ENCODE peak calls at places on chromosomes 13 and 19, in ten cellular contexts. M is stimulated activated CD4-positive, alpha-beta T cell treated with anti-CD3 and anti-CD28 coated beads, Interleukin-2, amount 100 ng/mL, for 24 hours; K is NCI-H1092; F is midbrain; B is Karpas-422; T is K562; N is HTR-8/SVneo; X is amygdala; C is stimulated activated CD8-positive, alpha-beta memory T cell treated with anti-CD3 and anti-CD28 coated beads, Interleukin-12 subunit alpha, Interleukin-12 subunit beta, amount 100 ng/mL, for 4 hours; Z is CD8-positive, alpha-beta memory T cell. D is an unnamed sample.

GRCh38 chr13:110274687-110275086 is 32.3 kb downstream of the COL4A1 start:
- DNase-seq in M (no peak), K (no peak), F (no peak), B (no peak), T (no peak), N (no peak), X (no peak), C (no peak), Z (no peak), D (no peak)

GRCh38 chr13:33524086-33524485 is 238.5 kb upstream of the STARD13 start:
- DNase-seq in M (no peak), K (no peak), F (no peak), B (no peak), T (no peak), N (no peak), X (no peak), C (no peak), Z (no peak), D (no peak)

GRCh38 chr13:28489536-28489935 is 5.4 kb downstream of the FLT1 start:
- DNase-seq in M (no peak), K (no peak), F (no peak), B (no peak), T (no peak), N (no peak), X (no peak), C (no peak), Z (no peak), D (no peak)

GRCh38 chr19:51448011-51448744 is 10.1 kb downstream of the SIGLEC8 start:
- DNase-seq in M (peak), K (no peak), F (no peak), B (no peak), T (no peak), N (no peak), X (no peak), C (no peak), Z (no peak), D (no peak)

GRCh38 chr13:110118106-110118505 is 188.9 kb downstream of the COL4A1 start:
- DNase-seq in M (no peak), K (no peak), F (no peak), B (no peak), T (no peak), N (no peak), X (no peak), C (no peak), Z (no peak), D (peak)

GRCh38 chr19:31421856-31422255 is 72.6 kb upstream of the TSHZ3 start:
- DNase-seq in M (no peak), K (no peak), F (no peak), B (no peak), T (no peak), N (no peak), X (no peak), C (no peak), Z (no peak), D (no peak)

GRCh38 chr19:41531438-41532311 is 44.3 kb upstream of the CEACAM21 start:
- DNase-seq in M (peak), K (no peak), F (peak), B (peak), T (peak), N (peak), X (no peak), C (peak), Z (peak), D (no peak)

GRCh38 chr19:17389288-17389687 is 4.7 kb downstream of the CCDC194 start:
- DNase-seq in M (no peak), K (no peak), F (no peak), B (no peak), T (no peak), N (no peak), X (no peak), C (no peak), Z (no peak), D (no peak)

GRCh38 chr13:24540236-24541126 is 27.9 kb upstream of the PARP4 start:
- DNase-seq in M (no peak), K (no peak), F (no peak), B (no peak), T (peak), N (no peak), X (no peak), C (no peak), Z (no peak), D (no peak)

GRCh38 chr19:37654525-37654832 is 786 bp downstream of the ZFP30 start:
- DNase-seq in M (no peak), K (peak), F (peak), B (peak), T (no peak), N (no peak), X (no peak), C (no peak), Z (no peak), D (no peak)

GRCh38 chr19:39413903-39414608 is 1.6 kb downstream of the PLEKHG2 start:
- DNase-seq in M (no peak), K (no peak), F (no peak), B (peak), T (peak), N (no peak), X (no peak), C (no peak), Z (no peak), D (peak)

D was measured in upper lobe of left lung.